ENCODE peak calls at places on chromosomes 4 and X, in nine cellular contexts. V, E, J, H, K, G, D, B and C are unnamed samples.

GRCh38 chrX:24325231-24325630 is 11.4 kb upstream of the SUPT20HL2 start:
- DNase-seq in B (no peak), G (no peak), V (no peak), J (no peak), K (no peak), E (no peak), H (no peak), D (no peak), C (no peak)

GRCh38 chr4:119525005-119525749 is 103.4 kb downstream of the PDE5A start:
- DNase-seq in H (no peak), J (peak; percentile 90), D (no peak), G (no peak), V (no peak), B (peak; percentile 75), K (no peak), E (peak; percentile 5), C (no peak)

GRCh38 chr4:6969826-6970800 is 60.5 kb downstream of the TBC1D14 start:
- DNase-seq in G (no peak), V (no peak), K (no peak), D (no peak), J (no peak), H (no peak), B (no peak), E (no peak), C (no peak)

GRCh38 chrX:53116101-53116500 is 22.2 kb downstream of the KANTR start:
- DNase-seq in H (no peak), K (no peak), D (no peak), E (no peak), V (no peak), J (peak; percentile 77), B (peak; percentile 4), G (no peak), C (no peak)

GRCh38 chr4:158164849-158165248 is 8.0 kb downstream of the GASK1B start:
- DNase-seq in E (no peak), K (no peak), G (no peak), D (no peak), H (no peak), V (no peak), J (no peak), B (no peak), C (no peak)

GRCh38 chr4:60805500-60806313 is 394.4 kb upstream of the ADGRL3 start:
- DNase-seq in B (peak; percentile 48), V (no peak), H (no peak), K (no peak), J (peak; percentile 14), D (no peak), E (no peak), G (no peak), C (no peak)

GRCh38 chrX:37883196-37883595 is 35.8 kb upstream of the DYNLT3 start:
- DNase-seq in G (no peak), E (no peak), B (no peak), J (no peak), K (no peak), V (no peak), H (no peak), D (no peak), C (no peak)

GRCh38 chr4:139665079-139665689 is 435 bp upstream of the MGST2 start:
- DNase-seq in K (no peak), V (no peak), D (no peak), E (no peak), H (no peak), J (no peak), B (no peak), G (no peak), C (no peak)

GRCh38 chr4:75671802-75672421 is 1.3 kb downstream of the G3BP2 start:
- DNase-seq in E (no peak), B (no peak), J (no peak), G (no peak), H (no peak), D (no peak), K (no peak), V (no peak), C (no peak)

GRCh38 chrX:128052303-128052702 is at the start of gene ACTRT1:
- DNase-seq in D (no peak), B (no peak), J (no peak), E (no peak), H (no peak), K (no peak), G (no peak), V (no peak), C (no peak)

GRCh38 chr4:177177446-177178160 is 132.1 kb upstream of the NEIL3 start:
- DNase-seq in H (no peak), J (peak; percentile 48), G (no peak), K (no peak), B (peak; percentile 20), E (no peak), V (no peak), D (no peak), C (no peak)

GRCh38 chr4:93199492-93199891 is 629.1 kb upstream of the ATOH1 start:
- DNase-seq in J (peak; percentile 8), H (no peak), B (peak; percentile 6), V (no peak), D (no peak), K (no peak), G (no peak), E (no peak), C (no peak)

GRCh38 chr4:72314869-72315268 is 254.2 kb downstream of the ADAMTS3 start:
- DNase-seq in K (no peak), B (peak; percentile 57), G (no peak), E (no peak), J (peak; percentile 75), H (no peak), V (no peak), D (no peak), C (no peak)

GRCh38 chr4:53962516-53963225 is 101.7 kb downstream of the CHIC2 start:
- DNase-seq in B (peak; percentile 87), J (peak; percentile 95), H (no peak), V (no peak), G (no peak), D (no peak), E (peak; percentile 60), K (no peak), C (no peak)

GRCh38 chr4:77821775-77822174 is 2.6 kb upstream of the CNOT6L start:
- DNase-seq in E (no peak), G (no peak), D (no peak), J (no peak), K (no peak), V (peak; percentile 25), H (no peak), B (no peak), C (no peak)

GRCh38 chr4:168551945-168552695 is 55.3 kb downstream of the PALLD start:
- DNase-seq in H (no peak), E (no peak), K (no peak), D (no peak), J (no peak), B (no peak), V (no peak), G (no peak), C (no peak)

GRCh38 chrX:39476596-39476995 is 621.2 kb downstream of the BCOR start:
- DNase-seq in G (no peak), D (no peak), B (no peak), V (no peak), H (no peak), J (no peak), K (no peak), E (no peak), C (no peak)

GRCh38 chrX:39479856-39480255 is 617.9 kb downstream of the BCOR start:
- DNase-seq in D (no peak), K (no peak), J (no peak), H (no peak), E (peak; percentile 11), V (no peak), G (no peak), B (no peak), C (no peak)

GRCh38 chrX:39475372-39475771 is 622.4 kb downstream of the BCOR start:
- DNase-seq in E (no peak), J (no peak), K (no peak), H (no peak), D (no peak), B (no peak), V (no peak), G (no peak), C (no peak)

GRCh38 chrX:39477438-39478120 is 620.2 kb downstream of the BCOR start:
- DNase-seq in D (peak; percentile 57), G (no peak), K (peak; percentile 73), J (peak; percentile 11), V (peak; percentile 13), B (peak; percentile 9), E (peak; percentile 28), H (no peak), C (peak; percentile 26)

DNA sequence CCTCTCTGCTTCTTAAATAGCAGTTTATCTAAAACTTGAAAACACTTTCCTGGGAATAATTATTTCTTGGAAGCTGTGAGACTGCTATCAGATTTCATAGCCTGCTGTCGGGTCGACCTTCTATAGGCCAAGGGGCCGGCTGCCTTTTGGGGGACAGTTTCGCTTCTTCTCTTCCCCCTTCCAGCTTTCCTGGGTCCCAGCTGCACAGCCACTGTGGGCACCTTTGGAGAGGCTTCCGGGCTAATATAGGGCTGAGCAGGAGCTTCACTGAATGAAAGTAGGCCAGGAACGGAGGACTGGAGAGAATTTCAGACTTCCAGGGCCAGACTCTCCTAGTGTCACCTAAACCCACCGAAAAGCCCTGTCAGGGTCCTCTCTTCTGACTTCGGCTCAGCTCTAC is 620.7 kb downstream of the BCOR start:
- DNase-seq in V (no peak), H (no peak), J (no peak), E (no peak), D (no peak), B (no peak), G (no peak), K (no peak), C (no peak)
- TF ChIP-seq CTCF in V (no peak), H (no peak), J (no peak), E (no peak), D (no peak), B (no peak), G (no peak), K (no peak), C (no peak)

GRCh38 chrX:73916489-73916888 is 353.5 kb downstream of the CHIC1 start:
- DNase-seq in V (no peak), J (no peak), D (no peak), G (no peak), H (no peak), B (no peak), K (no peak), E (no peak), C (no peak)
- H3K27ac ChIP-seq in V (no peak overlapping the region), J (peak overlapping the region; percentile 89), D (no peak overlapping the region), G (no peak overlapping the region), H (no peak overlapping the region), B (peak overlapping the region; percentile 97), K (no peak overlapping the region), E (peak overlapping the region; percentile 16), C (no peak overlapping the region)

DNA sequence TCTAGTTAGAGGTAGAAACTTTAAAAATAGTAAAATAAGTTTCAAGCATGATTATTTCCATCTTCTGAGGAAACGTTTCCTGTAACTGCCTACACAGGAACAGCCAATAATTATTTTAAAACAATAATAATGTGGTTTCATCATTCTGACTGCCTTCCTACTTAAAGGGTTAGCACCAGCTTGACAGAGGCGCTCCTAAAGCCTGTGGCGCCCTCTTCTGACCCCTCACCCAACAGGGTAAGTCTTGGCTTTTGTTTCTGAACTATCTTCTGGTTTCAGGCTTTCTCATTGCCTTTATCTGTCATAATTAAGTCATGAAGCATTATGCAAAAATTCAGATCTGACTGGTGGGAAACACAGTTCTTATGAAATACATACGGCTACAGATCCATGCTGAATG is 96.7 kb downstream of the ITM2A start:
- DNase-seq in G (no peak), D (peak; percentile 46), E (no peak), B (no peak), K (peak; percentile 54), V (peak; percentile 51), J (no peak), H (no peak), C (peak; percentile 31)
- TF ChIP-seq CTCF in G (no peak), D (peak; percentile 42), E (peak; percentile 28), B (no peak), K (peak; percentile 37), V (peak; percentile 69), J (no peak), H (peak; percentile 18), C (no peak)

GRCh38 chr4:99207911-99208718 is 10.9 kb downstream of the ADH6 start:
- DNase-seq in H (no peak), E (no peak), B (peak; percentile 29), K (no peak), J (peak; percentile 55), V (no peak), D (no peak), G (no peak), C (no peak)
- H3K27ac ChIP-seq in H (no peak overlapping the region), E (no peak overlapping the region), B (no peak overlapping the region), K (no peak overlapping the region), J (no peak overlapping the region), V (no peak overlapping the region), D (no peak overlapping the region), G (no peak overlapping the region), C (no peak overlapping the region)